ENCODE peak calls at places on chromosomes 12 and 14, in four cellular contexts. J is H9, S is IMR-90, Y is H1. T is an unnamed sample.

GRCh38 chr12:66633676-66634075 is 45.2 kb downstream of the GRIP1 start:
- DNase-seq in J (no peak), S (no peak), Y (no peak), T (no peak)

GRCh38 chr12:8466171-8466692 is 10.5 kb downstream of the CLEC6A start:
- DNase-seq in J (no peak), S (no peak), Y (no peak), T (no peak)

GRCh38 chr14:95398630-95399547 is 79.2 kb upstream of the CLMN start:
- DNase-seq in J (no peak), S (no peak), Y (no peak), T (no peak)

GRCh38 chr12:126862500-126862899 is 1404.5 kb upstream of the TMEM132C start:
- DNase-seq in J (no peak), S (no peak), Y (no peak), T (no peak)

GRCh38 chr14:68089146-68089715 is 269.7 kb downstream of the RAD51B start:
- DNase-seq in J (no peak), S (peak; percentile 61), Y (no peak), T (no peak)

GRCh38 chr14:52067873-52068740 is 752 bp downstream of the NID2 start:
- DNase-seq in J (peak; percentile 50), S (peak; percentile 51), Y (no peak), T (peak; percentile 64)

GRCh38 chr12:18696971-18697602 is 40.7 kb downstream of the PLCZ1 start:
- DNase-seq in J (no peak), S (peak; percentile 80), Y (no peak), T (no peak)

GRCh38 chr12:65510584-65511050 is 232.1 kb downstream of the MSRB3 start:
- DNase-seq in J (peak; percentile 77), S (no peak), Y (peak; percentile 73), T (peak; percentile 69)

GRCh38 chr12:116524964-116525379 is 34.2 kb upstream of the MAP1LC3B2 start:
- DNase-seq in J (peak; percentile 84), S (peak; percentile 47), Y (no peak), T (peak; percentile 97)

GRCh38 chr12:54360717-54361456 is 3.4 kb downstream of the GPR84 start:
- DNase-seq in J (peak; percentile 94), S (peak; percentile 82), Y (peak; percentile 66), T (peak; percentile 96)

GRCh38 chr12:47504775-47505446 is 200.9 kb downstream of the RPAP3 start:
- DNase-seq in J (no peak), S (peak; percentile 82), Y (no peak), T (no peak)

GRCh38 chr12:53925006-53925405 is 13.6 kb upstream of the HOXC13 start:
- DNase-seq in J (no peak), S (no peak), Y (no peak), T (no peak)

GRCh38 chr12:77485961-77486579 is 344.6 kb upstream of the NAV3 start:
- DNase-seq in J (no peak), S (no peak), Y (no peak), T (peak; percentile 61)

GRCh38 chr14:40292664-40293063 is 860.4 kb upstream of the FBXO33 start:
- DNase-seq in J (no peak), S (no peak), Y (no peak), T (no peak)

GRCh38 chr12:5840900-5841299 is 104.2 kb downstream of the ANO2 start:
- DNase-seq in J (peak; percentile 59), S (no peak), Y (no peak), T (peak; percentile 20)

GRCh38 chr14:37992489-37992888 is 215.2 kb upstream of the SSTR1 start:
- DNase-seq in J (no peak), S (no peak), Y (no peak), T (no peak)

GRCh38 chr14:64502476-64503183 is 1.0 kb downstream of the ZBTB25 start:
- DNase-seq in J (no peak), S (peak; percentile 16), Y (no peak), T (peak; percentile 47)

GRCh38 chr14:69708586-69709169 is 58.3 kb upstream of the SRSF5 start:
- DNase-seq in J (peak; percentile 66), S (no peak), Y (no peak), T (peak; percentile 55)

GRCh38 chr12:62259993-62260732 is at the start of gene USP15:
- DNase-seq in J (peak; percentile 98), S (peak; percentile 97), Y (peak; percentile 88), T (peak; percentile 98)
- H2BK5ac ChIP-seq in J (no peak within 1 kb of the TSS), S (peak within 1 kb of the TSS; percentile 89), Y (peak within 1 kb of the TSS; percentile 87), T (peak within 1 kb of the TSS; percentile 64)

DNA sequence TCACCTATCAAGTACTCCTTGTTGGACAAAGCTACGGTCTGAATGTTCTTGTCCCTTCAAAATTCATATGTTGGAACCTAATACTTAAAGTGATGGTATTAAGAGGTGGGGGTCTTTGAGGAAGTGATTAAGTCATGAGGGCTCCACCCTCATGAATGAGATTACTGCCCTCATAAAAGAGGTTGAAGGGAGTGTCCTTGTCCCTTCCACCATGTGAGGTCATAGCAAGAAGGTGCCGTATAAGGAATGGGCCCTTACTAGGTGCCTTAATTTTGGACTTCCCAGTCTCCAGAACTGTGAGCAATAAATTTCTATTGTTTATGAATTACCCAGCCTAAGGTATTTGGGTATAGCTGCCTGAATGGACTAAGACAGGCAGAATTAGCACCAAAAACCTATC is 191.1 kb upstream of the NUDT4 start:
- DNase-seq in J (no peak), S (no peak), Y (no peak), T (no peak)
- H4K5ac ChIP-seq in J (no peak overlapping the region), S (no peak overlapping the region), Y (no peak overlapping the region), T (no peak overlapping the region)

DNA sequence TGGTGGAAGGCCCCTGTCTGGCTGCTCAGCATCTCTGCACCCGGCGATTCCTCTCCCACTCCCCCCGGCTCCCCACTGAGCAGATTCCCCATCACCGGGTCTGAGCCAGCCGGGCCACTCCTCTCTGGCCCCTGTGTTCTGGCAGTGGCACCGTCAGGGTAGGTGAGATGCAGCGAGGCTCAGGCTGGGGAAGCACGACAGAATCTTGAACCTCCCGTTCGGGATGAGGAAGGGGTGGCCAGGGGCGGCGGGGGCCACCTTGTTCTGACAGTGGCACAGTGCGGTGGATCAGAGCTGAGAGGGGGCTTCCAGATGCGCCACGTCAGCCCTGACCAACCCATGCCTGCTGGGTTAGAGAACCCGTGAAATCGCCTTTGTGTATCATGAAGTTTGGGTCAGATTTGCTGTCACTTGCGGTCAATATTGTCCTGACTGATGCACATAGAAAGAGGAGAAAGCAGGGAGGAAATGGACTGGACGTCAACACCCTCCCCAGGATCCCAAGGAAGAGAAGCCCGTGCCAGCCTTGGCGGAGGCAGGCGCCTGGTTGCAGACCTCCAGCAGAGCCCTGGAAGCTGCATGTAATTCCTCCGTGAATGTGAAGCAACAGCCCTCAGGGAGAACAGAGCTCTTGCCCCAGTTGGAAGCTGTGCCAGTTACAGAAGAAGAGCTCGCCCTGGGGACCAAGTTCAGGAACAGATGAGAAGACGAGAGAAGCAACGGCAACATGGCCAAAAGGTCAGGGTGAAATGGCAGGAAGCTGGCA is 137.1 kb upstream of the SFSWAP start:
- DNase-seq in J (no peak), S (no peak), Y (no peak), T (no peak)
- H2BK5ac ChIP-seq in J (no peak overlapping the region), S (no peak overlapping the region), Y (no peak overlapping the region), T (no peak overlapping the region)

DNA sequence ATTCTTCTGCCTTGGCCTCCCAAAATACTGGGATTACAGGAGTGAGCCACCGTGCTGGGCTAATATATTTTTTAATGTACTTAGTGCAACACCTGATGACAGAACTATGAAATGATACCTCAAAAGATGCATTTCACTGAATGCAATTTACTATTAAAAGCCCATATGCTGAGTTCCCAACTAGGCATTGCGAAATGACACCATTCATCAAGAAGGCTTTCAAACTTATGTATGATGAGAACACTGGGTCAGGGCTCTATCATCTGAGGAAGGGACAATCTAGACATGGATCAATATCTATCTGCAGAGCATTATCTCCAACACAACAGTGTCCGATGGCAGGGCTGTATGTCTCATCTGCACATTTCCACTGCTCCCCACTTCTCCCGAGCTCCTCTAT is 7.1 kb upstream of the GCH1 start:
- DNase-seq in J (no peak), S (no peak), Y (no peak), T (no peak)
- H4K5ac ChIP-seq in J (no peak overlapping the region), S (no peak overlapping the region), Y (no peak overlapping the region), T (no peak overlapping the region)

GRCh38 chr14:61575751-61576150 is 119.6 kb upstream of the HIF1A start:
- DNase-seq in J (no peak), S (no peak), Y (no peak), T (no peak)

GRCh38 chr14:61573321-61573720 is 122.0 kb upstream of the HIF1A start:
- DNase-seq in J (no peak), S (no peak), Y (no peak), T (no peak)

GRCh38 chr14:61575126-61575525 is 120.2 kb upstream of the HIF1A start:
- DNase-seq in J (no peak), S (no peak), Y (no peak), T (no peak)

GRCh38 chr14:61573748-61574513 is 121.4 kb upstream of the HIF1A start:
- DNase-seq in J (no peak), S (peak; percentile 73), Y (no peak), T (peak; percentile 38)

DNA sequence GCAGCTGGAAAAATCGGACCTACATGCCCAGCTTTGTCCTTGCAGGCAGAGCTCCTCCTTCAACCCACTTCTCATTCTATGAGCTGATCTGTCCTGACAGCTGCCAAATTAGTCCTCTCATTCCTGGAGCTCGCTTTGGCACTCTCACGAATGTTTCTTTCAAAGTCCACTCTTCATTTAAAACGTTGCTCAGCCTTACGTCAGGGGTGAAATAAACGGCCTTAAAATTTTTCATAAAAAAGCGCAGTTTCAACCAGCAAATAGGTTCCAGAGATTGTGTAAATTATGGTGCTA is 120.9 kb upstream of the HIF1A start:
- DNase-seq in J (no peak), S (no peak), Y (no peak), T (no peak)
- H2BK5ac ChIP-seq in J (no peak overlapping the region), S (peak overlapping the region; percentile 58), Y (no peak overlapping the region), T (no peak overlapping the region)

GRCh38 chr12:94872671-94873367 is 130.7 kb downstream of the NDUFA12 start:
- DNase-seq in J (peak; percentile 60), S (no peak), Y (no peak), T (peak; percentile 24)

GRCh38 chr12:94870511-94870910 is 133.0 kb downstream of the NDUFA12 start:
- DNase-seq in J (no peak), S (no peak), Y (no peak), T (no peak)

GRCh38 chr12:94874086-94874985 is 129.2 kb downstream of the NDUFA12 start:
- DNase-seq in J (no peak), S (no peak), Y (no peak), T (no peak)

GRCh38 chr12:94873368-94874085 is 130.0 kb downstream of the NDUFA12 start:
- DNase-seq in J (peak; percentile 55), S (no peak), Y (no peak), T (peak; percentile 21)

DNA sequence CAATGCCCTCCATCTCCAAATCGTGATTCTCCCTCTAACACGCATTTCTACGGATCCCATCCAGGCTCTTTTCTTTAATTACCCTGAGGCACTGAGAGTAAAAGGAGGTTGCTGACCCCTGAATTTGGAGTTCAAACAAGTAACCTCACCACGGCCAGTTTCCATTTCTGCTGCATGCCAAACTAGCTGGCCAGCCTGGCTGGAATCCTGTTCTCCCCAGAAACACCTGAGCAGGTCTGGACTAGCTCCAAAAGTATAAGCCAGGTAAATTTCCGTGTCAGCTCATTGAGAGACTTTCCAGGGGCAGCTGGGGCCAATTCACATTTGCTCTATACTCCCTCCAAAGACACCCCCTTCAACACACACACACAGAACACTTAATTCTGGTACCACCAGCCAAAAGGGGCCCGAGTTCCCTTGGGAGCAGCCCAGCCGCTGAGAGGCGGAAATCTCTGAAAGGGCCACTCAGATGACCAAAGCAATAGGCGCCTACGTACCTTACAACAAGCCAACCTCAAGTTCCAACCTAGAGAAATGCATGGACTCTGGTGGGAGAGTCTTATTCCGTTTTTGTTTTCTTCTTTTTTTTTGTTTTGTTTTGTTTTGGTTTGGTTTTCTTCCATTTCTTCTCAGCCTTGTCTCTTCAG is 131.4 kb downstream of the NDUFA12 start:
- DNase-seq in J (no peak), S (no peak), Y (no peak), T (no peak)
- H4K5ac ChIP-seq in J (no peak overlapping the region), S (no peak overlapping the region), Y (no peak overlapping the region), T (no peak overlapping the region)

T was measured in mesendoderm.